ENCODE peak calls at places on chromosome 20, in seven cellular contexts. Q, Z, X, A, T, R and O are unnamed samples.

GRCh38 chr20:57782631-57783041 is 72.8 kb upstream of the PMEPA1 start:
- DNase-seq in Q (no peak), Z (no peak), X (no peak), A (no peak), T (no peak), R (no peak), O (no peak)

GRCh38 chr20:24616258-24617079 is 147.0 kb downstream of the SYNDIG1 start:
- DNase-seq in Q (no peak), Z (no peak), X (no peak), A (no peak), T (no peak), R (no peak), O (no peak)

GRCh38 chr20:61727761-61728160 is 337.9 kb downstream of the TAF4 start:
- DNase-seq in Q (no peak), Z (no peak), X (no peak), A (no peak), T (no peak), R (no peak), O (no peak)

GRCh38 chr20:50516180-50516934 is 6.2 kb downstream of the PTPN1 start:
- DNase-seq in Q (no peak), Z (no peak), X (no peak), A (no peak), T (no peak), R (no peak), O (no peak)

GRCh38 chr20:44601801-44602204 is 19.4 kb downstream of the PKIG start:
- DNase-seq in Q (no peak), Z (peak), X (peak), A (no peak), T (no peak), R (peak), O (no peak)

GRCh38 chr20:14716251-14716650 is 378.8 kb upstream of the FLRT3 start:
- DNase-seq in Q (no peak), Z (no peak), X (no peak), A (no peak), T (no peak), R (no peak), O (no peak)

GRCh38 chr20:10194166-10194565 is 24.5 kb upstream of the SNAP25 start:
- DNase-seq in Q (no peak), Z (no peak), X (no peak), A (no peak), T (no peak), R (no peak), O (no peak)

GRCh38 chr20:63941282-63942060 is 14.7 kb downstream of the UCKL1 start:
- DNase-seq in Q (no peak), Z (no peak), X (no peak), A (peak), T (peak), R (peak), O (no peak)

GRCh38 chr20:38193586-38194105 is 28.6 kb upstream of the TGM2 start:
- DNase-seq in Q (no peak), Z (no peak), X (no peak), A (no peak), T (no peak), R (no peak), O (no peak)

GRCh38 chr20:431012-431904 is 23.2 kb downstream of the RBCK1 start:
- DNase-seq in Q (no peak), Z (no peak), X (peak), A (peak), T (peak), R (peak), O (no peak)

GRCh38 chr20:57988828-57989227 is 239.6 kb downstream of the ANKRD60 start:
- DNase-seq in Q (no peak), Z (no peak), X (no peak), A (no peak), T (no peak), R (no peak), O (no peak)

GRCh38 chr20:38947931-38948362 is 14.2 kb upstream of the DHX35 start:
- DNase-seq in Q (no peak), Z (no peak), X (no peak), A (no peak), T (no peak), R (no peak), O (no peak)

GRCh38 chr20:36988494-36988966 is 37.0 kb upstream of the SAMHD1 start:
- DNase-seq in Q (no peak), Z (no peak), X (no peak), A (no peak), T (peak), R (peak), O (no peak)

GRCh38 chr20:24720957-24721356 is 228.1 kb upstream of the CST7 start:
- DNase-seq in Q (no peak), Z (no peak), X (no peak), A (no peak), T (no peak), R (no peak), O (no peak)

GRCh38 chr20:8330785-8331699 is 199.0 kb downstream of the PLCB1 start:
- DNase-seq in Q (no peak), Z (no peak), X (no peak), A (peak), T (no peak), R (no peak), O (no peak)